ENCODE peak calls at places on chromosomes 6 and 20, in eight cellular contexts. W is EH, P is tibial artery, I is AG09319, M is skeletal muscle cell, V is neural crest cell, G is Kasumi-1, F is Right ventricle myocardium superior. X is an unnamed sample.

GRCh38 chr6:43060034-43060754 is 763 bp downstream of the KLC4 start:
- DNase-seq in W (no peak), P (peak; percentile 65), I (no peak), M (no peak), V (no peak), G (no peak), F (no peak), X (no peak)

GRCh38 chr6:96926425-96926824 is 1.9 kb downstream of the KLHL32 start:
- DNase-seq in W (no peak), P (no peak), I (no peak), M (no peak), V (no peak), G (no peak), F (no peak), X (no peak)

GRCh38 chr6:116408476-116408875 is 37.7 kb downstream of the DSE start:
- DNase-seq in W (no peak), P (no peak), I (no peak), M (no peak), V (no peak), G (no peak), F (no peak), X (no peak)

GRCh38 chr6:145756170-145756662 is 20.9 kb upstream of the EPM2A start:
- DNase-seq in W (peak; percentile 97), P (peak; percentile 70), I (peak; percentile 85), M (peak; percentile 97), V (no peak), G (peak; percentile 40), F (peak; percentile 42), X (no peak)

GRCh38 chr6:7106215-7106751 is 1.5 kb upstream of the RREB1 start:
- DNase-seq in W (peak; percentile 25), P (no peak), I (no peak), M (no peak), V (no peak), G (no peak), F (no peak), X (no peak)

GRCh38 chr20:46084805-46085792 is 4.7 kb downstream of the NCOA5 start:
- DNase-seq in W (peak; percentile 50), P (no peak), I (no peak), M (peak; percentile 30), V (no peak), G (no peak), F (no peak), X (no peak)

GRCh38 chr6:6840831-6841263 is 252.3 kb downstream of the LY86 start:
- DNase-seq in W (no peak), P (no peak), I (no peak), M (no peak), V (no peak), G (peak; percentile 63), F (no peak), X (no peak)

GRCh38 chr6:40347571-40348011 is 239.6 kb downstream of the LRFN2 start:
- DNase-seq in W (no peak), P (no peak), I (no peak), M (no peak), V (no peak), G (no peak), F (no peak), X (no peak)

GRCh38 chr6:134938896-134939295 is 11.0 kb downstream of the ALDH8A1 start:
- DNase-seq in W (no peak), P (no peak), I (no peak), M (no peak), V (no peak), G (no peak), F (no peak), X (no peak)

GRCh38 chr6:104218132-104218531 is 641.6 kb downstream of the HACE1 start:
- DNase-seq in W (peak; percentile 34), P (no peak), I (no peak), M (no peak), V (no peak), G (no peak), F (no peak), X (no peak)

X was measured in spleen.